ENCODE peak calls at places on chromosomes 1 and 21, in seven cellular contexts. A, I, W, S, Z, H and B are unnamed samples.

GRCh38 chr1:234782821-234783220 is 172.8 kb upstream of the IRF2BP2 start:
- DNase-seq in A (no peak), I (peak), W (no peak), S (no peak), Z (no peak), H (no peak), B (no peak)

GRCh38 chr1:27122652-27123051 is 32.3 kb downstream of the SLC9A1 start:
- DNase-seq in A (peak), I (peak), W (peak), S (peak), Z (peak), H (no peak), B (peak)

GRCh38 chr1:226603030-226603960 is 54.7 kb downstream of the STUM start:
- DNase-seq in A (peak), I (no peak), W (peak), S (no peak), Z (peak), H (no peak), B (no peak)

GRCh38 chr1:97451422-97451821 is 469.4 kb downstream of the DPYD start:
- DNase-seq in A (no peak), I (no peak), W (no peak), S (no peak), Z (peak), H (no peak), B (no peak)

GRCh38 chr1:234726359-234726836 is 116.4 kb upstream of the IRF2BP2 start:
- DNase-seq in A (no peak), I (peak), W (peak), S (peak), Z (no peak), H (peak), B (no peak)

GRCh38 chr1:14443164-14443787 is 155.2 kb upstream of the KAZN start:
- DNase-seq in A (peak), I (no peak), W (peak), S (no peak), Z (no peak), H (peak), B (no peak)

GRCh38 chr21:41557884-41558283 is 49.9 kb upstream of the TMPRSS2 start:
- DNase-seq in A (no peak), I (no peak), W (no peak), S (no peak), Z (no peak), H (no peak), B (no peak)

GRCh38 chr21:33403786-33404571 is 766 bp downstream of the IFNGR2 start:
- DNase-seq in A (peak), I (peak), W (peak), S (peak), Z (peak), H (peak), B (peak)

GRCh38 chr1:213724640-213725536 is 262.9 kb upstream of the PROX1 start:
- DNase-seq in A (peak), I (no peak), W (no peak), S (no peak), Z (peak), H (no peak), B (no peak)

GRCh38 chr1:197521118-197521739 is 253.2 kb downstream of the CRB1 start:
- DNase-seq in A (peak), I (peak), W (peak), S (peak), Z (peak), H (peak), B (no peak)

GRCh38 chr1:41268154-41268770 is 26.2 kb upstream of the SCMH1 start:
- DNase-seq in A (peak), I (peak), W (peak), S (peak), Z (peak), H (peak), B (peak)

GRCh38 chr1:175192630-175193338 is at the start of gene KIAA0040:
- DNase-seq in A (peak), I (peak), W (no peak), S (no peak), Z (no peak), H (peak), B (peak)

GRCh38 chr1:203462878-203463277 is 12.7 kb upstream of the PRELP start:
- DNase-seq in A (peak), I (no peak), W (peak), S (peak), Z (peak), H (no peak), B (no peak)

GRCh38 chr1:25922633-25923567 is 16.7 kb upstream of the STMN1 start:
- DNase-seq in A (peak), I (peak), W (no peak), S (peak), Z (peak), H (peak), B (peak)